ENCODE peak calls at places on chromosome 10, in ten cellular contexts. D is IMR-90; G is OCI-LY7; J is RWPE1; Y is mammary epithelial cell; U is lower leg skin; H is transverse colon; O is GM10248; W is uterus; I is CD4-positive, alpha-beta T cell. Q is an unnamed sample.

GRCh38 chr10:14822879-14823755 is 14.7 kb downstream of the CDNF start:
- DNase-seq in D (peak; percentile 59), G (peak; percentile 80), J (peak; percentile 50), Y (peak; percentile 12), U (no peak), H (peak; percentile 29), O (peak; percentile 58), W (peak; percentile 32), I (peak; percentile 26), Q (peak; percentile 23)

GRCh38 chr10:58027431-58027830 is 240.3 kb downstream of the IPMK start:
- DNase-seq in D (peak; percentile 22), G (no peak), J (no peak), Y (no peak), U (no peak), H (no peak), O (no peak), W (no peak), I (no peak), Q (no peak)

GRCh38 chr10:119859422-119860258 is 13.0 kb downstream of the MCMBP start:
- DNase-seq in D (peak; percentile 69), G (peak; percentile 63), J (peak; percentile 30), Y (peak; percentile 27), U (no peak), H (no peak), O (peak; percentile 29), W (no peak), I (no peak), Q (no peak)

GRCh38 chr10:100043796-100044195 is 34.0 kb upstream of the DNMBP start:
- DNase-seq in D (peak; percentile 40), G (no peak), J (no peak), Y (peak; percentile 86), U (peak; percentile 66), H (no peak), O (no peak), W (peak; percentile 23), I (no peak), Q (no peak)

GRCh38 chr10:34955391-34955790 is 134.8 kb downstream of the CUL2 start:
- DNase-seq in D (no peak), G (no peak), J (no peak), Y (peak; percentile 70), U (no peak), H (no peak), O (no peak), W (no peak), I (no peak), Q (no peak)

GRCh38 chr10:29131952-29132820 is 156.7 kb upstream of the LYZL1 start:
- DNase-seq in D (peak; percentile 19), G (no peak), J (no peak), Y (no peak), U (no peak), H (no peak), O (no peak), W (no peak), I (no peak), Q (no peak)

GRCh38 chr10:93570383-93570782 is 3.9 kb downstream of the FFAR4 start:
- DNase-seq in D (no peak), G (no peak), J (no peak), Y (no peak), U (no peak), H (no peak), O (no peak), W (no peak), I (no peak), Q (no peak)

GRCh38 chr10:49384268-49384953 is 11.5 kb downstream of the DRGX start:
- DNase-seq in D (no peak), G (no peak), J (no peak), Y (no peak), U (no peak), H (no peak), O (no peak), W (no peak), I (no peak), Q (no peak)

GRCh38 chr10:114706458-114707055 is 48.5 kb upstream of the ABLIM1 start:
- DNase-seq in D (no peak), G (no peak), J (no peak), Y (peak; percentile 48), U (no peak), H (no peak), O (no peak), W (no peak), I (no peak), Q (no peak)

GRCh38 chr10:7826971-7827370 is 8.7 kb downstream of the TAF3 start:
- DNase-seq in D (peak; percentile 74), G (no peak), J (peak; percentile 25), Y (peak; percentile 40), U (no peak), H (no peak), O (no peak), W (no peak), I (no peak), Q (peak; percentile 25)

GRCh38 chr10:81219758-81220157 is 655.2 kb upstream of the NRG3 start:
- DNase-seq in D (no peak), G (no peak), J (no peak), Y (no peak), U (no peak), H (no peak), O (no peak), W (no peak), I (no peak), Q (no peak)

GRCh38 chr10:90862908-90863514 is 5.2 kb upstream of the HTR7 start:
- DNase-seq in D (peak; percentile 47), G (peak; percentile 13), J (peak; percentile 58), Y (peak; percentile 35), U (no peak), H (no peak), O (no peak), W (no peak), I (no peak), Q (no peak)

GRCh38 chr10:7787857-7788639 is at the start of the genes ATP5F1C and KIN:
- DNase-seq in D (peak; percentile 95), G (peak; percentile 97), J (peak; percentile 98), Y (peak; percentile 93), U (peak; percentile 96), H (peak; percentile 98), O (peak; percentile 99), W (peak; percentile 98), I (peak; percentile 96), Q (peak; percentile 98)

GRCh38 chr10:24009736-24010135 is 199.2 kb upstream of the KIAA1217 start:
- DNase-seq in D (no peak), G (no peak), J (no peak), Y (no peak), U (no peak), H (no peak), O (no peak), W (no peak), I (no peak), Q (no peak)

DNA sequence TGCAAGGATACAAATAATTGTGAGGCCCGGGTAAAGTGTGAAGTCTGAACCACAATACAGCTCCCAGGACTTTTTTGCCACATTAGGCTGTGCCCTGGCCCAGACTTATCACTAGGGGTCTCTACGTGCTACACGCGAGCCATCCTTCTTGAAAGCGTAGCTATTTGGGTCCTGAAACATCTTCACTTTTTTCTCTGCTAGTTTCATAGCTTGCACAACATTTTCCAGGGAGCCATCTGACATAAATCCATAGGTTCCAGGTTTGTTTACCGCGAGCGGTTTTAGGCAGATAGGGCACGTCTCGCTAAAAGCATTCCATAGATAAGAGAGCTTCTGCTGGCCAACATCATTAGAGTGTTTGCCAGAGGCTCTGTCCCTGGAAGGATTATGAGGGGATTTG is 226.5 kb downstream of the RPS24 start:
- DNase-seq in D (peak; percentile 65), G (no peak), J (no peak), Y (no peak), U (no peak), H (no peak), O (no peak), W (no peak), I (no peak), Q (no peak)
- TF ChIP-seq CTCF in D (peak; percentile 20), G (peak; percentile 27), J (no peak), Y (no peak), U (no peak), H (no peak), O (no peak), W (peak; percentile 13), I (no peak), Q (no peak)

DNA sequence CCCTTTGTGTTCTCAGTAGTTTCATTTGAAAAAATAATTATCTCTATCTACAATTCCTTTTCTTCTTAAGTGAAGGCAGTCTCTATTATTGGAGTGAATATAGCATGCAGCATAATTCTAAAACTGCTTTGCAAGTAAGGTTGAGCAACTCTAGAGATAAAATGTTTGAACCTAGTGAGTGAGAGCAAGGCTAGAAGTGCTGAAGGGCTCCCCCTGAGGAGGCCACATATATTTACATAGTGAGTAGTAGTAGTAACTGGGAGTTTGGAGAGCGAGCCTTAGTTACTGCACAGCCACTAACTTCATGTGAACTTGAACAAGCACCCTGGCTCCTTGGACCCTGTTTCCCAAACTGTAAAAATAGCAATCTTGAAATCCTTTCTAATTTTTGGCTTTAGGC is 141.5 kb upstream of the DKK1 start:
- DNase-seq in D (peak; percentile 7), G (no peak), J (no peak), Y (no peak), U (no peak), H (no peak), O (no peak), W (no peak), I (no peak), Q (no peak)
- TF ChIP-seq CTCF in D (no peak), G (peak; percentile 19), J (no peak), Y (no peak), U (no peak), H (no peak), O (no peak), W (no peak), I (no peak), Q (no peak)

GRCh38 chr10:108352771-108353170 is 1188.3 kb upstream of the SORCS1 start:
- DNase-seq in D (no peak), G (no peak), J (no peak), Y (no peak), U (no peak), H (no peak), O (no peak), W (no peak), I (no peak), Q (no peak)
- TF ChIP-seq CTCF in D (no peak), G (no peak), J (no peak), Y (no peak), U (no peak), H (no peak), O (no peak), W (no peak), I (no peak), Q (no peak)

GRCh38 chr10:131946880-131947279 is 34.8 kb downstream of the BNIP3 start:
- DNase-seq in D (no peak), G (no peak), J (no peak), Y (no peak), U (no peak), H (no peak), O (no peak), W (no peak), I (no peak), Q (no peak)

GRCh38 chr10:131946321-131946751 is 35.4 kb downstream of the BNIP3 start:
- DNase-seq in D (peak; percentile 91), G (no peak), J (peak; percentile 85), Y (no peak), U (no peak), H (no peak), O (no peak), W (no peak), I (no peak), Q (no peak)

GRCh38 chr10:131942455-131942854 is 39.3 kb downstream of the BNIP3 start:
- DNase-seq in D (no peak), G (no peak), J (no peak), Y (no peak), U (no peak), H (no peak), O (no peak), W (no peak), I (no peak), Q (no peak)

GRCh38 chr10:131938681-131939080 is 37.9 kb downstream of the PPP2R2D start:
- DNase-seq in D (no peak), G (no peak), J (no peak), Y (no peak), U (no peak), H (no peak), O (no peak), W (no peak), I (no peak), Q (no peak)

GRCh38 chr10:131943021-131943814 is 38.5 kb downstream of the BNIP3 start:
- DNase-seq in D (no peak), G (no peak), J (no peak), Y (no peak), U (no peak), H (no peak), O (no peak), W (no peak), I (no peak), Q (peak; percentile 72)
- TF ChIP-seq CTCF in D (peak; percentile 36), G (peak; percentile 50), J (peak; percentile 12), Y (peak; percentile 39), U (no peak), H (peak; percentile 24), O (peak; percentile 32), W (no peak), I (peak; percentile 28), Q (peak; percentile 43)